ENCODE peak calls at places on chromosomes 5 and 9, in five cellular contexts. Z, S, Y, Q and O are unnamed samples.

GRCh38 chr9:107542401-107542800 is 52.8 kb upstream of the KLF4 start:
- DNase-seq in Q (no peak), Y (no peak), Z (no peak), S (no peak), O (no peak)

GRCh38 chr9:76884823-76885222 is 21.1 kb downstream of the PRUNE2 start:
- DNase-seq in Q (no peak), Y (no peak), Z (no peak), S (no peak), O (no peak)

GRCh38 chr9:10268500-10269485 is 344.0 kb downstream of the PTPRD start:
- DNase-seq in Q (no peak), Y (no peak), Z (no peak), S (no peak), O (no peak)

GRCh38 chr9:136127313-136127712 is 8.6 kb upstream of the TMEM250 start:
- DNase-seq in Y (no peak), Z (no peak), S (no peak), Q (no peak), O (no peak)

GRCh38 chr5:110082194-110082593 is 392.5 kb downstream of the MAN2A1 start:
- DNase-seq in S (no peak), Q (no peak), Y (no peak), Z (no peak), O (no peak)

GRCh38 chr5:141877478-141878185 is 578 bp downstream of the PCDH1 start:
- DNase-seq in S (no peak), Q (no peak), Z (no peak), Y (no peak), O (no peak)

GRCh38 chr5:158100373-158100902 is 241.5 kb upstream of the CLINT1 start:
- DNase-seq in Q (no peak), S (no peak), Z (no peak), Y (no peak), O (no peak)

GRCh38 chr5:142630927-142631539 is 54.9 kb downstream of the FGF1 start:
- DNase-seq in S (no peak), Z (no peak), Y (no peak), Q (no peak), O (no peak)

GRCh38 chr9:12708562-12709298 is 15.5 kb downstream of the TYRP1 start:
- DNase-seq in S (no peak), Q (no peak), Z (no peak), Y (no peak), O (no peak)

GRCh38 chr5:95048633-95049032 is 236.3 kb downstream of the MCTP1 start:
- DNase-seq in Q (no peak), Y (no peak), S (no peak), Z (no peak), O (no peak)

GRCh38 chr5:176364765-176365662 is at the start of gene ARL10:
- DNase-seq in Y (peak; percentile 42), Z (no peak), S (no peak), Q (peak; percentile 65), O (no peak)

GRCh38 chr9:97176206-97176605 is 131.3 kb upstream of the CCDC180 start:
- DNase-seq in Y (no peak), S (no peak), Q (no peak), Z (no peak), O (no peak)

GRCh38 chr9:37386988-37387387 is 35.5 kb upstream of the GRHPR start:
- DNase-seq in Z (no peak), S (no peak), Y (no peak), Q (no peak), O (no peak)

GRCh38 chr5:148615644-148616283 is 38.6 kb downstream of the HTR4 start:
- DNase-seq in Q (no peak), Y (no peak), Z (no peak), S (no peak), O (no peak)

GRCh38 chr9:104872959-104873850 is 54.8 kb downstream of the ABCA1 start:
- DNase-seq in S (no peak), Q (no peak), Z (no peak), Y (no peak), O (no peak)

GRCh38 chr9:70044450-70045307 is 1.0 kb downstream of the MAMDC2 start:
- DNase-seq in Z (no peak), Y (no peak), S (no peak), Q (peak; percentile 59), O (no peak)

GRCh38 chr9:114229236-114229635 is 73.9 kb downstream of the COL27A1 start:
- DNase-seq in Y (no peak), S (no peak), Z (no peak), Q (no peak), O (no peak)

GRCh38 chr5:179110528-179110927 is 50.4 kb downstream of the ZNF354C start:
- DNase-seq in S (no peak), Q (no peak), Y (no peak), Z (no peak), O (no peak)

GRCh38 chr9:136412912-136413420 is 2.5 kb downstream of the PMPCA start:
- DNase-seq in Y (no peak), Z (no peak), Q (no peak), S (no peak), O (no peak)

GRCh38 chr9:133667759-133668450 is 31.7 kb downstream of the DBH start:
- DNase-seq in S (no peak), Y (no peak), Q (no peak), Z (no peak), O (no peak)

GRCh38 chr9:8346291-8346690 is 546.7 kb upstream of the DMAC1 start:
- DNase-seq in Y (no peak), Z (no peak), S (no peak), Q (no peak), O (no peak)

GRCh38 chr9:127976498-127976897 is 4.3 kb downstream of the EEIG1 start:
- DNase-seq in Q (peak; percentile 56), Z (peak; percentile 91), S (no peak), Y (peak; percentile 39), O (no peak)

GRCh38 chr9:26949604-26950003 is 2.6 kb upstream of the PLAA start:
- DNase-seq in Q (no peak), S (no peak), Y (no peak), Z (no peak), O (no peak)

GRCh38 chr9:95623614-95624013 is 106.8 kb upstream of the PTCH1 start:
- DNase-seq in S (no peak), Z (no peak), Y (no peak), Q (no peak), O (no peak)

GRCh38 chr9:128424268-128424780 is 3.7 kb downstream of the CERCAM start:
- DNase-seq in S (no peak), Q (no peak), Y (no peak), Z (no peak), O (no peak)